ENCODE peak calls at places on chromosome 19, in four cellular contexts. One of them, this sample, is unnamed. For H3K4me1, the result is how much of the 10 kb centered on the place peaks cover.

GRCh38 chr19:33411621-33412180 is 38.2 kb downstream of the CEBPG start:
- DNase-seq in ovary: no peak
- DNase-seq in uterus: no peak
- DNase-seq in IMR-90: no peak
- DNase-seq in this sample: no peak

GRCh38 chr19:3565177-3565576 is 7.6 kb upstream of the HMG20B start:
- DNase-seq in ovary: no peak
- DNase-seq in uterus: no peak
- DNase-seq in IMR-90: peak
- DNase-seq in this sample: no peak

GRCh38 chr19:45191324-45191845 is 12.8 kb downstream of the BLOC1S3 start:
- DNase-seq in ovary: no peak
- DNase-seq in IMR-90: no peak
- DNase-seq in uterus: no peak
- DNase-seq in this sample: no peak

GRCh38 chr19:31274266-31274963 is 74.8 kb downstream of the TSHZ3 start:
- DNase-seq in IMR-90: no peak
- DNase-seq in ovary: no peak
- DNase-seq in uterus: peak
- DNase-seq in this sample: no peak

GRCh38 chr19:29529646-29530548 is 4.1 kb downstream of the VSTM2B start:
- DNase-seq in uterus: no peak
- DNase-seq in IMR-90: no peak
- DNase-seq in ovary: no peak
- DNase-seq in this sample: no peak

GRCh38 chr19:57302727-57303401 is 17.4 kb upstream of the ZNF543 start:
- DNase-seq in uterus: no peak
- DNase-seq in IMR-90: no peak
- DNase-seq in ovary: no peak
- DNase-seq in this sample: no peak

GRCh38 chr19:4431808-4432674 is 25.6 kb downstream of the UBXN6 start:
- DNase-seq in uterus: no peak
- DNase-seq in IMR-90: no peak
- DNase-seq in ovary: no peak
- DNase-seq in this sample: no peak

GRCh38 chr19:43784251-43784980 is 3.6 kb upstream of the KCNN4 start:
- DNase-seq in IMR-90: peak
- DNase-seq in ovary: no peak
- DNase-seq in uterus: no peak
- DNase-seq in this sample: peak

GRCh38 chr19:39426170-39426569 is 9.6 kb downstream of the RPS16 start:
- DNase-seq in IMR-90: no peak
- DNase-seq in uterus: no peak
- DNase-seq in ovary: no peak
- DNase-seq in this sample: no peak

GRCh38 chr19:16894080-16894479 is 5.3 kb downstream of the F2RL3 start:
- DNase-seq in IMR-90: no peak
- DNase-seq in uterus: no peak
- DNase-seq in ovary: no peak
- DNase-seq in this sample: no peak

GRCh38 chr19:1146418-1146711 is 27.7 kb downstream of the SBNO2 start:
- DNase-seq in ovary: no peak
- DNase-seq in uterus: no peak
- DNase-seq in IMR-90: no peak
- DNase-seq in this sample: no peak

GRCh38 chr19:51440846-51441409 is 17.3 kb downstream of the SIGLEC8 start:
- DNase-seq in ovary: no peak
- DNase-seq in IMR-90: no peak
- DNase-seq in uterus: no peak
- DNase-seq in this sample: no peak

GRCh38 chr19:35525873-35526272 is 2.2 kb downstream of the SBSN start:
- DNase-seq in uterus: no peak
- DNase-seq in IMR-90: no peak
- DNase-seq in ovary: no peak
- DNase-seq in this sample: no peak

GRCh38 chr19:18202759-18203407 is 959 bp downstream of the RAB3A start:
- DNase-seq in uterus: peak
- DNase-seq in IMR-90: no peak
- DNase-seq in ovary: peak
- DNase-seq in this sample: no peak

GRCh38 chr19:55160128-55160985 is 2.8 kb upstream of the TNNI3 start:
- DNase-seq in ovary: peak
- DNase-seq in IMR-90: peak
- DNase-seq in uterus: peak
- DNase-seq in this sample: peak

GRCh38 chr19:41359741-41360140 is 4.2 kb downstream of the B9D2 start:
- DNase-seq in IMR-90: no peak
- DNase-seq in uterus: no peak
- DNase-seq in ovary: no peak
- DNase-seq in this sample: no peak
- H3K4me1 ChIP-seq in IMR-90: under half
- H3K4me1 ChIP-seq in uterus: under half
- H3K4me1 ChIP-seq in ovary: under half
- H3K4me1 ChIP-seq in this sample: under half

GRCh38 chr19:5823579-5824281 is 15.8 kb downstream of the FUT6 start:
- DNase-seq in IMR-90: no peak
- DNase-seq in ovary: no peak
- DNase-seq in uterus: no peak
- DNase-seq in this sample: no peak
- TF ChIP-seq CTCF in IMR-90: peak
- TF ChIP-seq CTCF in ovary: no peak
- TF ChIP-seq CTCF in uterus: no peak
- TF ChIP-seq CTCF in this sample: no peak

GRCh38 chr19:2547033-2547680 is 71.2 kb downstream of the GADD45B start:
- DNase-seq in ovary: no peak
- DNase-seq in uterus: no peak
- DNase-seq in IMR-90: no peak
- DNase-seq in this sample: no peak
- H3K4me1 ChIP-seq in ovary: under half
- H3K4me1 ChIP-seq in uterus: under half
- H3K4me1 ChIP-seq in IMR-90: under half
- H3K4me1 ChIP-seq in this sample: under half

GRCh38 chr19:21484631-21485030 is 20.8 kb upstream of the ZNF429 start:
- DNase-seq in uterus: no peak
- DNase-seq in ovary: no peak
- DNase-seq in IMR-90: no peak
- DNase-seq in this sample: no peak

GRCh38 chr19:21482863-21483276 is 22.5 kb upstream of the ZNF429 start:
- DNase-seq in uterus: peak
- DNase-seq in IMR-90: no peak
- DNase-seq in ovary: peak
- DNase-seq in this sample: peak

GRCh38 chr19:21487969-21488368 is 17.4 kb upstream of the ZNF429 start:
- DNase-seq in uterus: no peak
- DNase-seq in IMR-90: no peak
- DNase-seq in ovary: no peak
- DNase-seq in this sample: no peak

GRCh38 chr19:21483589-21484170 is 21.7 kb upstream of the ZNF429 start:
- DNase-seq in ovary: peak
- DNase-seq in uterus: peak
- DNase-seq in IMR-90: no peak
- DNase-seq in this sample: no peak
- TF ChIP-seq CTCF in ovary: peak
- TF ChIP-seq CTCF in uterus: peak
- TF ChIP-seq CTCF in IMR-90: no peak
- TF ChIP-seq CTCF in this sample: peak

GRCh38 chr19:41298327-41298964 is 11.5 kb upstream of the CCDC97 start:
- DNase-seq in uterus: peak
- DNase-seq in IMR-90: peak
- DNase-seq in ovary: no peak
- DNase-seq in this sample: peak

GRCh38 chr19:41297628-41298326 is 12.2 kb upstream of the CCDC97 start:
- DNase-seq in uterus: no peak
- DNase-seq in IMR-90: no peak
- DNase-seq in ovary: no peak
- DNase-seq in this sample: no peak

GRCh38 chr19:41302624-41303351 is 7.2 kb upstream of the CCDC97 start:
- DNase-seq in uterus: no peak
- DNase-seq in ovary: no peak
- DNase-seq in IMR-90: no peak
- DNase-seq in this sample: no peak

GRCh38 chr19:41299046-41299754 is 10.8 kb upstream of the CCDC97 start:
- DNase-seq in uterus: no peak
- DNase-seq in IMR-90: no peak
- DNase-seq in ovary: no peak
- DNase-seq in this sample: no peak

GRCh38 chr19:41299755-41300089 is 10.2 kb upstream of the CCDC97 start:
- DNase-seq in IMR-90: peak
- DNase-seq in uterus: peak
- DNase-seq in ovary: peak
- DNase-seq in this sample: peak
- H3K4me1 ChIP-seq in IMR-90: under half
- H3K4me1 ChIP-seq in uterus: under half
- H3K4me1 ChIP-seq in ovary: under half
- H3K4me1 ChIP-seq in this sample: half or more